ENCODE peak calls at places on chromosomes 16 and 17, in four cellular contexts. L, U, X and S are unnamed samples.

GRCh38 chr17:82217530-82218204 is 5.0 kb upstream of the CCDC57 start:
- DNase-seq in X (peak), U (peak), L (no peak), S (no peak)

GRCh38 chr17:5508855-5509254 is 22.5 kb downstream of the MIS12 start:
- DNase-seq in U (no peak), L (no peak), X (no peak), S (no peak)

GRCh38 chr17:732788-733720 is 658 bp downstream of the TLCD3A start:
- DNase-seq in X (peak), L (peak), U (no peak), S (peak)

GRCh38 chr17:79415365-79415764 is 195.5 kb downstream of the RBFOX3 start:
- DNase-seq in L (no peak), U (no peak), X (no peak), S (no peak)

GRCh38 chr16:50238868-50239301 is 27.5 kb upstream of the ADCY7 start:
- DNase-seq in U (no peak), X (no peak), L (no peak), S (no peak)

GRCh38 chr17:40190197-40191021 is 13.1 kb downstream of the RAPGEFL1 start:
- DNase-seq in L (peak), U (no peak), X (no peak), S (peak)

GRCh38 chr17:353213-353837 is 718 bp upstream of the RPH3AL start:
- DNase-seq in U (no peak), X (no peak), L (no peak), S (no peak)

GRCh38 chr17:39753514-39754160 is 15.9 kb downstream of the GRB7 start:
- DNase-seq in U (no peak), X (peak), L (peak), S (peak)

GRCh38 chr17:72922223-72922622 is 170.3 kb downstream of the SLC39A11 start:
- DNase-seq in L (no peak), X (no peak), U (no peak), S (no peak)

GRCh38 chr16:4431023-4431422 is 5.4 kb downstream of the DNAJA3 start:
- DNase-seq in L (no peak), U (no peak), X (no peak), S (no peak)

GRCh38 chr16:84724619-84725307 is 25.0 kb downstream of the USP10 start:
- DNase-seq in U (no peak), L (no peak), X (no peak), S (no peak)

GRCh38 chr17:43880420-43880991 is 26.8 kb downstream of the MPP2 start:
- DNase-seq in X (peak), L (peak), U (no peak), S (peak)

GRCh38 chr17:76370261-76370993 is 14.0 kb upstream of the SPHK1 start:
- DNase-seq in U (peak), L (no peak), X (peak), S (no peak)

GRCh38 chr17:79613195-79613517 is 2.3 kb upstream of the RBFOX3 start:
- DNase-seq in L (no peak), U (no peak), X (no peak), S (no peak)

GRCh38 chr17:27455569-27455913 is 707 bp upstream of the KSR1 start:
- DNase-seq in U (no peak), L (no peak), X (no peak), S (no peak)
- TF ChIP-seq CTCF in U (no peak), L (no peak), X (no peak), S (no peak)

DNA sequence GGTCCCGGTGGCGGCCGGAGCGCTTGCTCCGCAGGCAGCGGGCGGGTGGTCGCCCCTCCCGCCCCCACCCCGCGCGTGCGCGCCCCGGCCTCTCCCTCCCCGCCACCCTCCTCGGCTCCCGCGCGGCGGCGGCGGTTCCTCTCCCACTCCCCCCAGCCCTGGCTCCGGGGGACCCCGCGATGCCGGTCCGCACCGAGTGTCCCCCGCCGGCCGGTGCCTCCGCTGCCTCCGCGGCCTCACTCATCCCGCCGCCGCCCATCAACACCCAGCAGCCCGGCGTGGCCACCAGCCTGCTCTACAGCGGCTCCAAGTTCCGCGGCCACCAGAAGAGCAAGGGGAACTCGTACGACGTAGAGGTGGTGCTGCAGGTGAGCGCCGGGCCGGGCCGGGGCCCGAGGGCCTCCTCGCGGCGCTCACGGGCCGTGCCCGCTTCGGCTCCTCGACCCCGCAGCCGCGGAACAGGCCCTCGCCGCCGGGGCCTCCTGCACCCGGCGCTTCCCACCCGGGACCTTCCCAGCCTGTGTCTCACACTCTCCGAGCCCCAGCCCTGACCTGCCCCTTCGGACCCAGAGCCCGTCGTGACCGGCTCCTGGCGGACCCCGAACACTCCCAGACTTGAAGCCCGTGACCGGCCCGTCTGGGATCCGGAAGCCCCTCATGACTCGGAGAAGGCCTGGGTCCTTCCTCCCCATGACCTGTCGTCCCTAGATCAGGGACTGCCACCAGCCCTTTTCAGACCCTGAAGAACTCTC is 503 bp downstream of the GID4 start:
- DNase-seq in X (peak), L (peak), U (no peak), S (peak)
- TF ChIP-seq CTCF in X (no peak), L (no peak), U (no peak), S (no peak)

GRCh38 chr17:42094375-42095069 is 3.8 kb downstream of the ZNF385C start:
- DNase-seq in L (no peak), X (no peak), U (no peak), S (no peak)

GRCh38 chr17:42101513-42102292 is 3.4 kb upstream of the ZNF385C start:
- DNase-seq in U (peak), X (peak), L (peak), S (peak)

GRCh38 chr17:42098747-42099399 is 600 bp upstream of the ZNF385C start:
- DNase-seq in X (no peak), L (no peak), U (no peak), S (peak)

GRCh38 chr17:42097691-42098661 is at the start of gene ZNF385C:
- DNase-seq in L (no peak), X (peak), U (no peak), S (peak)

DNA sequence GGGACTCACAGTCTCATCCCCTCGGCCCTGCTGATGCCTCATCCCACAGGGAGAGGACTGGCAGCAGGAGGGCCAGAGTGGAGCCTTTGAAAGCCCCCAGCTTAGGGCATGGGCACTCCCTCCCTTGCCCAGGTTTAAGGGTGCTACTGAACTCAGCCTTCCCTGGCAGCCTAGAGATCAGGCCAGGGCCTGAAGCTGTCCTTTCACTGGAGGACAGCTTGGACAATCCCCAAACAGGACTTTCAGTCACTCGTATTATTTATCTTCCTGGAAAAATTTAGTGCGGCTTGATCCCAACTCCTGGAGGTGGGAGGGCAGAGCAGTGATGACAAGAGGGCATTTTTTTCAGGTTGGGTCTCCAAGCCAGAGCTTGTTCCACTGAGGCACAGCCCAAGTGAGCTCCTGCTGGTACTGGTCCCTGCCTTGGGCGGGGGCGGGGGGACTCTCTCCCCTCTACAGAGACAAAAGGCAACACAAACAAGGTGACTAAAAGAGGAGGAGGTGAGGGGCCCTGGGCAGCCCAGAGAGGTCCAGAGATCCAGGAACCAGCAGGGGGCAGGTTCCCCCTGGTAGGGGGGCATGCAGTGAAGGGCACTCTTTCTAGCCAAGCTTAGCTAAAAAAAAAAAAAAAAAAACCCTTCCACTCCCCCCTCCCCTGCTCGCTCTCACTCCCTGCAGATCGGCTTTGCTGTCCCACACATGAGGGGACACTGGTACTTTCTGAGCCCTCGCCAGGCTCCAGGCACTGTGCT is 1.7 kb downstream of the ZNF385C start:
- DNase-seq in L (no peak), U (no peak), X (no peak), S (no peak)
- TF ChIP-seq CTCF in L (no peak), U (no peak), X (no peak), S (peak)

DNA sequence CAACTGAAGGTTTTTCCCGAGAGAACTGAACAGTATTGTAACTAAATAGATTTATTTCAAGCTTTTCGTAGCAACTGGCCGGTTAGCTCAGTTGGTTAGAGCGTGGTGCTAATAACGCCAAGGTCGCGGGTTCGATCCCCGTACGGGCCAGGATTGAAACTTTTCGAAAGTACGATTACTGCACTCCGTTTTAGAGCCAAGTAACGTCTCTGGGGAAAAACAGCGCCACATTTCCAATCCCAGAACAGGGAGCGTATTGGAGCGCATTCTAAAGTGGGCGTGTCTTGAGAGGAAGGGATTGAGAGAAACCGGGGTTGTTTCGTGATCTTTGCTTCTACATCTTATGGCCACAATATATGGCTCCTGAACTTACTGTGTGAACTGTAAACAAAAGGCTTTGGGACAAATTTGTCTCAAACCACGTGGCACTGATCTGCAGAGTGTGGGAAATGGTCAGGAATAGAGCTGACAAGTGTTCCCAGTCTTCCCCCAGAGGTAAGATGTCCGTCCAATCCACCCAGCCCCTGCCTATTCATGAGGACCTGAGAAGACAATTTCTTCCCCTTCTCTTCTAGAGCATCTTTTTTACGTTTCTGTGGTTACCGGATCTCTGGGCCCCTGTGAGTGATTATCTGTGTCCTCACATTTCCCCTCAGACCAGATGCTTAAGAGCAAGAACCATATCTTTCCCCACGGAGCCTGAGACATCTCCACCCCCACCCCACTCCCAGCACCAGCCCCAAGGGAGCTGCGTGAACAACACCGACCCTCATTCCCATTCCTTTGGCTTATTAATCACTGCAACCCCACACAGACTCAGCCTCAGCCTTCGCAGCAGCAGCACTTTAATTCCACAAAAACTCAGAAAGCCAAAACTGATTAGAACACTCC is 2.2 kb downstream of the BORCS6 start:
- DNase-seq in L (peak), X (peak), U (peak), S (peak)
- TF ChIP-seq CTCF in L (no peak), X (no peak), U (peak), S (no peak)

GRCh38 chr16:26765087-26765486 is 301.6 kb upstream of the C16orf82 start:
- DNase-seq in L (no peak), U (no peak), X (no peak), S (peak)
- TF ChIP-seq CTCF in L (peak), U (peak), X (no peak), S (peak)